ENCODE peak calls at places on chromosomes 11 and 22, in four cellular contexts. O is mesenchymal stem cell, Q is IMR-90, D is H9. V is an unnamed sample. For H3K4me1, the result is how much of the 10 kb centered on the place peaks cover.

GRCh38 chr22:43398910-43399309 is 12.9 kb upstream of the MPPED1 start:
- DNase-seq in D (no peak), O (no peak), Q (no peak), V (no peak)

GRCh38 chr22:23060612-23061400 is 9.5 kb upstream of the GNAZ start:
- DNase-seq in O (no peak), D (no peak), Q (no peak), V (no peak)

GRCh38 chr11:8250446-8250845 is 13.2 kb downstream of the LMO1 start:
- DNase-seq in Q (no peak), O (no peak), D (peak), V (no peak)

GRCh38 chr11:115530752-115531151 is 26.5 kb upstream of the CADM1 start:
- DNase-seq in D (peak), Q (no peak), O (no peak), V (peak)

GRCh38 chr11:79007811-79008294 is 433.0 kb downstream of the TENM4 start:
- DNase-seq in D (no peak), O (no peak), Q (no peak), V (no peak)

GRCh38 chr11:94018721-94019120 is 2.4 kb upstream of the HEPHL1 start:
- DNase-seq in Q (no peak), O (no peak), D (no peak), V (no peak)

GRCh38 chr22:39928556-39929401 is 27.9 kb downstream of the GRAP2 start:
- DNase-seq in O (no peak), Q (no peak), D (no peak), V (no peak)

GRCh38 chr11:7592706-7593105 is 78.9 kb downstream of the PPFIBP2 start:
- DNase-seq in Q (peak), D (no peak), O (peak), V (no peak)

GRCh38 chr11:93652161-93652597 is 9.3 kb upstream of the CEP295 start:
- DNase-seq in Q (peak), O (peak), D (no peak), V (peak)

GRCh38 chr11:125457814-125458343 is 38.2 kb downstream of the FEZ1 start:
- DNase-seq in D (no peak), Q (peak), O (no peak), V (peak)

GRCh38 chr11:102306048-102306575 is 11.2 kb upstream of the BIRC3 start:
- DNase-seq in D (no peak), Q (no peak), O (no peak), V (no peak)

GRCh38 chr11:129785383-129786111 is 30.1 kb upstream of the TMEM45B start:
- DNase-seq in O (no peak), D (no peak), Q (peak), V (peak)

GRCh38 chr11:61888043-61888442 is 3.3 kb downstream of the FADS3 start:
- DNase-seq in D (no peak), O (peak), Q (peak), V (peak)

GRCh38 chr11:35943761-35944502 is at the start of gene LDLRAD3:
- DNase-seq in D (peak), O (peak), Q (peak), V (peak)

GRCh38 chr22:50628543-50629134 is 687 bp upstream of the ARSA start:
- DNase-seq in O (no peak), D (no peak), Q (no peak), V (no peak)

GRCh38 chr22:24101966-24102365 is 79.3 kb upstream of the SUSD2 start:
- DNase-seq in D (no peak), Q (no peak), O (no peak), V (peak)

GRCh38 chr11:33695051-33695566 is 5.5 kb downstream of the C11orf91 start:
- DNase-seq in D (no peak), Q (no peak), O (no peak), V (no peak)

GRCh38 chr11:4891996-4892640 is 10.4 kb downstream of the OR51T1 start:
- DNase-seq in Q (peak), O (peak), D (no peak), V (peak)

GRCh38 chr22:47389201-47389600 is 626.8 kb downstream of the TBC1D22A start:
- DNase-seq in Q (no peak), D (no peak), O (no peak), V (no peak)

GRCh38 chr11:16356751-16357365 is 512 bp upstream of the SOX6 start:
- DNase-seq in O (peak), D (no peak), Q (peak), V (no peak)

GRCh38 chr22:31160328-31160978 is 471 bp downstream of the RNF185 start:
- DNase-seq in Q (peak), D (no peak), O (peak), V (peak)

GRCh38 chr22:28358244-28358777 is 321.3 kb downstream of the TTC28 start:
- DNase-seq in O (no peak), Q (no peak), D (no peak), V (no peak)

GRCh38 chr11:94964934-94965333 is 8.4 kb downstream of the CWC15 start:
- DNase-seq in Q (no peak), O (no peak), D (no peak), V (peak)

GRCh38 chr22:48578138-48579034 is 1249.3 kb downstream of the BRD1 start:
- DNase-seq in O (no peak), D (no peak), Q (no peak), V (no peak)

GRCh38 chr22:25829808-25830777 is 88.1 kb downstream of the MYO18B start:
- DNase-seq in Q (no peak), O (no peak), D (no peak), V (no peak)

GRCh38 chr22:49446145-49446758 is 381.4 kb downstream of the BRD1 start:
- DNase-seq in D (no peak), Q (no peak), O (no peak), V (no peak)

GRCh38 chr11:72328366-72329224 is 84.6 kb upstream of the PHOX2A start:
- DNase-seq in Q (peak), D (no peak), O (no peak), V (peak)

GRCh38 chr11:132080121-132080520 is 709.7 kb downstream of the NTM start:
- DNase-seq in D (no peak), O (no peak), Q (no peak), V (no peak)

GRCh38 chr11:12854829-12855228 is 154.3 kb upstream of the RASSF10 start:
- DNase-seq in O (no peak), D (no peak), Q (no peak), V (no peak)

GRCh38 chr11:12857572-12857971 is 151.5 kb upstream of the RASSF10 start:
- DNase-seq in Q (no peak), D (no peak), O (no peak), V (peak)

GRCh38 chr11:12853652-12854296 is 155.3 kb upstream of the RASSF10 start:
- DNase-seq in D (no peak), O (peak), Q (peak), V (peak)

GRCh38 chr11:12854297-12854661 is 154.8 kb upstream of the RASSF10 start:
- DNase-seq in Q (no peak), O (no peak), D (no peak), V (no peak)

DNA sequence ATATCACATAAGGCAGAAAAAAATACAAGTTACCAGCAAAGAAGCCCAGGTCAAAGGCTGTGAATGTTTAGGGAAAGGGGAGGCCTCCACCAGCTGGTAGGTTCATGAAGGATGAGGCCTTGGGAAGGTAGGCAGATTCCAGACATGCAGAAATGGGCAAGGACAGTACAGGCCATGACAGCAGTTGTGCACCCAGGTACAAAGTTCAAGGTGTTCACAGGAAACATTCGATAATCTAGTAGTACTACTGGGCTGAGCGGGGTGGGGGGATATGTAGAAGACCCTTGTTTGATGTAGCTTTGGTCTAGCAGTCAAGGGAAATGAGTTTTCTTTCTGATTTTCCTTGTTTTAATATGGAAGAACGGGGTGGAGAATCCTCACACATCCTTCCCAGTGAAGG is 152.8 kb upstream of the RASSF10 start:
- DNase-seq in D (no peak), O (no peak), Q (no peak), V (no peak)
- H3K4me1 ChIP-seq in D (under half), O (under half), Q (under half), V (under half)

GRCh38 chr11:32433249-32434115 is 1.9 kb downstream of the WT1 start:
- DNase-seq in D (no peak), O (no peak), Q (no peak), V (no peak)
- H3K23ac ChIP-seq in D (no peak), O (peak), Q (no peak), V (peak)

DNA sequence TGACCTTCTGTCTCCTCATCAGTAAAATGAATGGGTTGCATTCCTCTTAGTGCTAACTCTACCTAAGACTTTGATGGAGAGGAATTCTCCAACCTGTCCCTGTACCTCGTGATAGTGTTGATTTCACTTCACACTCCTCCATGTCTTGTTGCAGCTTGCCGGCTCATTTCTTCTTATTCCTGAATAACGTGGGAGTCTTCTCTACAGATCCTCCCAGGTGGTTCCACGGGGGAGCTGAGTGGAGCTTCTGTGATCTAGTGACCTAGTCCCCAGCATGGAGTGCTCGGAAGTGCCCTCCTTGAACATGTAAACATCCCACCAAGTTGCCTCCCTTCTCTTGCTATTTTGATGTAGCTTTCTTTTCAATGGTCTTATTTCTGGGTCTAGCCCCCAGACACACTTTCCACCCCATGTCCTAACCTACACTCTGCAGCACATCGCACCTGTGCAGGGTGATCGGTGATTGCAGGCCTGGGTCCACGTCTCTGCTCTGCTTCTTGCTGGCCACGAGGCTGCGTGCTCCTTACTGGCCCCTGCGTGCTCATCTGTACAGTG is 44.8 kb upstream of the MYEOV start:
- DNase-seq in Q (no peak), O (no peak), D (peak), V (no peak)
- H3K4ac ChIP-seq in Q (no peak), O (no peak), D (no peak), V (no peak)

GRCh38 chr22:18032455-18033101 is 8.2 kb upstream of the MICAL3 start:
- DNase-seq in O (peak), Q (peak), D (no peak), V (no peak)

GRCh38 chr22:18029686-18030267 is 5.4 kb upstream of the MICAL3 start:
- DNase-seq in D (no peak), O (no peak), Q (no peak), V (no peak)

GRCh38 chr22:18033204-18033998 is 9.0 kb upstream of the MICAL3 start:
- DNase-seq in D (no peak), Q (peak), O (peak), V (no peak)

GRCh38 chr22:18034076-18034475 is 9.7 kb upstream of the MICAL3 start:
- DNase-seq in D (no peak), Q (no peak), O (no peak), V (no peak)

DNA sequence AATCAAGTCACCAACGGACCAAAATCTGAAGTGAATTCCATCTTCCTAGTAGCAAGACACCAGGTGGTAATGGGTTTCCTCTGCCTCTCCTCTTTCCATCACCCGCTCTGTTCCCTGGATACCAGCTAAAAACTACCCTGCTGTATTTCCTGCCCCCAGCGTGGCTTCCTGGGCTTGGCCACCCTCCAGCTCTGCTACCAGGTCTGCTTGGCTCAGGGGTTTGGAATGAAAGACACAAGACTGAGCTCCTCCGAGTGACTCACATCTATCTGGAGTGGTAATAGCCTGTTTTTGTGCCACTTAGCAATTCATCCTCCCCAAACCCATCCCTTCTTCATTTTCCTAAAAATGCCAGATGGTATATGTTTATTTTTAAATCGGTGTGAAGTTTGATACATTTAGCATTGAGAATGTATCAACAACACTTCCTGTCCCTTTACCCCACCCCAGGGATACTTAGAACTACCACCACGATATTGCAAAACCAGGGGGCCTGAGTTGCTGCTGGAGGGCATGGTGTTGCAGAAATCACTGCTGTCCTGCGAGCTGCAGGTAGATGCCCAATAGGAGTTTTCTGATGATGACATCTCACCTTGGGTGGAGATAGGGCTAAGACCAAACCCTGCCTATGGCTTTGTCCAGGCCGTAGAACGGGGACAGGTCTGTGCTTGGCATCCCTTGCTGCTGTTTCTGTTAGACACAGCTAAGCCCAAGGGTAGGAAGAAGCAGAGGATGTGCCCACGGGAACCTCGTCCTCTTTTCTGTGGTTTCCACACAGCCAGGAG is 7.5 kb upstream of the MICAL3 start:
- DNase-seq in O (peak), Q (peak), D (no peak), V (peak)
- H3K4me1 ChIP-seq in O (under half), Q (under half), D (under half), V (under half)

DNA sequence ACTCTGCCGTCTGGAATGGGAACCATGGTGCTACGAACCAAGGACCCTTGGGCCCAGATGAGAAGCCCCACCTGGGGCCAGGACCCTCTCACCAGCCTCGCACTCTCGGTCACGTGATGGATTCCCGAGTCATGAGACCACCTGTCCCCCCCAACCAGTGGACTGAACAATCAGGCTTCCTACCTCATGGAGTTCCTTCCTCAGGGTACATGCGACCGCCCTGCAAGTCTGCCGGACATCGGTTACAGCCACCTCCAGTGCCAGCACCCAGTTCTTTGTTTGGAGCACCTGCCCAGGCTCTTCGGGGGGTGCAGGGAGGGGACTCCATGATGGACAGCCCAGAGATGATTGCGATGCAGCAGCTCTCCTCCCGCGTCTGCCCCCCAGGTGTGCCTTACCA is 20.8 kb upstream of the SLC25A18 start:
- DNase-seq in Q (no peak), O (no peak), D (no peak), V (no peak)
- H3K23ac ChIP-seq in Q (no peak), O (no peak), D (no peak), V (no peak)

DNA sequence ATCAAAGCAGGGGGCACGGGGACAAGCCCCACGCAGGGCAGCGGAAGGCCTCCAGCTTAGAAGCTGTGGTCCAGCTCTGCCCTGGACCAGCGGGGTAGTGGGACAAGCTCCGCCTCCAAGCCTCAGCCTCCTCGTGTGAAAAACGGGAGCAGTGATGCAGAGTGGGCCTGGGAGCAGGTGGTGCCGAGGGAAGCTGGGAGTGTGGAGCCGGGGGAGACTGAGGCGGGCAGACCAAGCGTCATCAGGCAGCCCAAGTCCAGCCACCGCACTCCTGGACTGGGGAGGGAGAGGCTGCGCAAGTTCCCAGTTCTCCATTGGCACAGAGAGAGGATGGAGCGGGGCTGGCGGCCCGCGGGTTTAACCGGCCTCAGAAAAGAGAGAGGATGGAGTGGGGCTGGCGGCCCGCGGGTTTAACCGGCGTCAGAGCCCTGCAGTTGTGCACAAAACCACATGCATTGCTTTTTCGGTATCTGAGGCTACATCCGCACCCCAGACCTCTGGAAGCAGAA is 68.1 kb upstream of the PHF21B start:
- DNase-seq in O (no peak), D (no peak), Q (no peak), V (no peak)
- H3K4ac ChIP-seq in O (no peak), D (no peak), Q (no peak), V (no peak)

GRCh38 chr11:77174559-77174958 is 46.5 kb downstream of the MYO7A start:
- DNase-seq in D (no peak), O (no peak), Q (no peak), V (peak)
- H3K4me1 ChIP-seq in D (under half), O (under half), Q (under half), V (under half)

GRCh38 chr11:3854660-3854976 is 846 bp upstream of the STIM1 start:
- DNase-seq in D (no peak), O (no peak), Q (no peak), V (peak)

GRCh38 chr11:3855808-3856491 is 486 bp downstream of the STIM1 start:
- DNase-seq in O (peak), Q (no peak), D (peak), V (peak)

GRCh38 chr11:3853935-3854659 is 1.4 kb upstream of the STIM1 start:
- DNase-seq in Q (no peak), O (no peak), D (no peak), V (no peak)

GRCh38 chr11:3853545-3853842 is 2.0 kb upstream of the STIM1 start:
- DNase-seq in O (no peak), Q (no peak), D (no peak), V (no peak)

DNA sequence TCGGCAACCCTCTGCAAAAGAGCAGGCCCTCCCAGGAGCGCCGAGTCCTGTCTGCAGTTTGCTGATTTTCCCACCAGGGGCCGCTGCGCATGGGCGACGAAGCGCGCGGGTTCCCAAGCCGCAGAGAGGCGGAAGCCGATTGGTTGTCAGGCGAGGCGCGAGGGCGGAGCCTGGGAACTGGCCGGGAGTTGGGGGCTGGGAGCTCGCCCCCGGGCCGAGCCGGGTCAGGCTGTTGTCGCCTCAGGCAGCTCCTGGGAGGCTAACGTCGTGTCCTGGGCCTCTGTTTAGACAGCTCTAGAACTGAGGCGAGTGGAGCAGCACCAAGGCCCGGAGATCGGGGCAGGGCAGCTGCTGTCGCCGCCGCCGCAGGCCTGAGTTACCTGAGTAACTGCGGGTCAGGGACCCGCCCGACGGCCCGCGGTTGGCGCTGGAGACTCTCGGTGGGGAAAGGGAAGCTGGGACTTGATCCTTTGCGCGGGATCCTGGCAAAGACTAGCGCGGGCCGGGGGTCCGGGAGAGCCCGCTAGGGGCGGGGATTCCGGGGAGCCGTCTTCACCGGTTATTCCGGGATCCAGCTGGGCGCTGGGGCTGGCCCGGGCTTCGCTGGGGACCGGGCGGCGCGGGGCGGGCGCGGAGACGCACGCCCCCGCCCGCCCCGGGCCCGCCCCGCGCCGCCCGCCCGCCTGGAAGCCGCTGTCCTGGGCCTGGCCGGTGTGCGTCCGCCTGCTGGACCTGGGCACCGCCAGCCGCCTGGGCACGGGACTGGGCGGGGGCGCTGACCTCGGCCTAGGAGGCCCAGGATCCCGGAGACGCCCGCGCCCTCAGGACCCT is at the start of gene STIM1:
- DNase-seq in D (peak), O (peak), Q (peak), V (peak)
- H3K23ac ChIP-seq in D (no peak), O (peak), Q (peak), V (no peak)

GRCh38 chr11:96222102-96222501 is 120.9 kb downstream of the MAML2 start:
- DNase-seq in D (no peak), Q (peak), O (peak), V (no peak)
- H3K4ac ChIP-seq in D (no peak), Q (peak), O (peak), V (no peak)

GRCh38 chr11:128568166-128568778 is 19.1 kb downstream of the ETS1 start:
- DNase-seq in Q (no peak), O (no peak), D (peak), V (peak)

GRCh38 chr11:128563942-128564641 is 23.3 kb downstream of the ETS1 start:
- DNase-seq in D (no peak), Q (no peak), O (no peak), V (peak)

GRCh38 chr11:128567130-128567529 is 20.2 kb downstream of the ETS1 start:
- DNase-seq in O (no peak), Q (no peak), D (no peak), V (no peak)

GRCh38 chr11:128564642-128565245 is 22.6 kb downstream of the ETS1 start:
- DNase-seq in O (no peak), D (no peak), Q (no peak), V (no peak)

GRCh38 chr11:128565881-128566280 is 21.5 kb downstream of the ETS1 start:
- DNase-seq in O (peak), Q (no peak), D (no peak), V (peak)
- H3K4me1 ChIP-seq in O (under half), Q (under half), D (under half), V (under half)